ENCODE peak calls at places on chromosomes 12 and 14, in eight cellular contexts. G is Peyer's patch, H is cardiac fibroblast, U is BE2C, Q is HCT116, P is thoracic aorta, C is GM12865, B is neural progenitor cell. V is an unnamed sample.
A peak's percentile ranks its signal among the peaks of the same experiment; 100 is the strongest.

GRCh38 chr12:40253936-40254335 is 29.1 kb downstream of the LRRK2 start:
- DNase-seq in G (no peak), H (peak; percentile 24), U (no peak), Q (no peak), P (no peak), C (no peak), B (no peak), V (no peak)

GRCh38 chr14:43356984-43357545 is 1150.0 kb downstream of the FSCB start:
- DNase-seq in G (no peak), H (no peak), U (no peak), Q (no peak), P (no peak), C (no peak), B (no peak), V (no peak)

GRCh38 chr14:35898217-35898775 is 72.2 kb downstream of the BRMS1L start:
- DNase-seq in G (no peak), H (no peak), U (no peak), Q (no peak), P (no peak), C (no peak), B (peak; percentile 28), V (no peak)

GRCh38 chr12:57219205-57219992 is 2.8 kb downstream of the NXPH4 start:
- DNase-seq in G (no peak), H (no peak), U (no peak), Q (no peak), P (no peak), C (no peak), B (peak; percentile 80), V (no peak)

GRCh38 chr12:2548095-2548494 is 246.7 kb upstream of the FKBP4 start:
- DNase-seq in G (no peak), H (no peak), U (no peak), Q (no peak), P (no peak), C (no peak), B (no peak), V (no peak)

GRCh38 chr12:817941-818600 is 65.7 kb downstream of the WNK1 start:
- DNase-seq in G (no peak), H (no peak), U (no peak), Q (no peak), P (no peak), C (no peak), B (no peak), V (no peak)

GRCh38 chr12:24960222-24960855 is 11.4 kb upstream of the BCAT1 start:
- DNase-seq in G (peak; percentile 50), H (peak; percentile 66), U (peak; percentile 57), Q (peak; percentile 36), P (no peak), C (peak; percentile 73), B (peak; percentile 61), V (no peak)

GRCh38 chr12:114294303-114294685 is 111.7 kb downstream of the TBX5 start:
- DNase-seq in G (no peak), H (no peak), U (no peak), Q (no peak), P (no peak), C (no peak), B (no peak), V (no peak)

GRCh38 chr14:72303930-72304329 is 371.7 kb downstream of the RGS6 start:
- DNase-seq in G (no peak), H (no peak), U (no peak), Q (no peak), P (no peak), C (no peak), B (no peak), V (no peak)

GRCh38 chr14:76867536-76868452 is 41.6 kb downstream of the LRRC74A start:
- DNase-seq in G (peak; percentile 65), H (no peak), U (no peak), Q (no peak), P (no peak), C (peak; percentile 24), B (no peak), V (no peak)

GRCh38 chr14:32331227-32331597 is 2.1 kb downstream of the AKAP6 start:
- DNase-seq in G (no peak), H (no peak), U (no peak), Q (no peak), P (no peak), C (no peak), B (peak; percentile 75), V (no peak)

GRCh38 chr14:32330356-32331226 is 1.5 kb downstream of the AKAP6 start:
- DNase-seq in G (no peak), H (no peak), U (no peak), Q (no peak), P (no peak), C (no peak), B (peak; percentile 44), V (no peak)

GRCh38 chr14:32329146-32329545 is at the start of gene AKAP6:
- DNase-seq in G (no peak), H (no peak), U (peak; percentile 48), Q (no peak), P (no peak), C (no peak), B (peak; percentile 84), V (no peak)

GRCh38 chr14:32329690-32330290 is 692 bp downstream of the AKAP6 start:
- DNase-seq in G (no peak), H (no peak), U (no peak), Q (no peak), P (no peak), C (no peak), B (no peak), V (no peak)

GRCh38 chr14:32332415-32333116 is 3.5 kb downstream of the AKAP6 start:
- DNase-seq in G (no peak), H (no peak), U (no peak), Q (no peak), P (no peak), C (peak; percentile 24), B (no peak), V (no peak)
- H3K4me3 ChIP-seq in G (no peak overlapping the region), H (no peak overlapping the region), U (no peak overlapping the region), Q (no peak overlapping the region), P (no peak overlapping the region), C (no peak overlapping the region), B (no peak overlapping the region), V (no peak overlapping the region)

GRCh38 chr14:92366237-92366636 is 43.3 kb downstream of the SLC24A4 start:
- DNase-seq in G (no peak), H (no peak), U (no peak), Q (no peak), P (no peak), C (no peak), B (no peak), V (no peak)

GRCh38 chr14:92360666-92361370 is 37.9 kb downstream of the SLC24A4 start:
- DNase-seq in G (no peak), H (no peak), U (no peak), Q (no peak), P (no peak), C (no peak), B (no peak), V (no peak)

GRCh38 chr14:92368001-92368400 is 45.0 kb downstream of the SLC24A4 start:
- DNase-seq in G (no peak), H (no peak), U (no peak), Q (no peak), P (no peak), C (no peak), B (no peak), V (no peak)

DNA sequence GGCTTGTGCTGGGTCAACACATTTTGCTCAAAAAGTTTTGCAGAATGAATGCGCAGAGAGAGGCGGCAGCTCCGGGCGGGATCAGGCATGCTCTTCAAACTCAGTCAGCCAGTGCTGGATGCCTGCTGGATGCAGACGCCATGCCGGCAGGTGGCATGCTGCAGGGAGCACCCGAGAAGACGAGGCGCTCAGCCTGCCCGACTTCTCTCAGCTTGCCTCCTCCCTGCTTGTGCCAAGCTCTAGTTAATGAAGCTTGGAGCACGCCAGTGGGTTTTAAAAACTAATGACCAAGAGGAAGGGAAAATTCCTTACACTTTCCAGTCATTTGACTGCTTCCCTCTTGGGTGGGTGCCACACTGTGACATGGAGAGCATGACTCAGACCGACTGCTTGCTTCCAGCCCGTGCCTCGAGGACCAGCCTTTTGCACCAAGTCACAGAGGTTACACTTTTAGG is 39.8 kb downstream of the SLC24A4 start:
- DNase-seq in G (no peak), H (peak; percentile 19), U (no peak), Q (no peak), P (peak; percentile 38), C (no peak), B (no peak), V (no peak)
- TF ChIP-seq CTCF in G (no peak), H (no peak), U (no peak), Q (no peak), P (no peak), C (no peak), B (no peak), V (no peak)

GRCh38 chr12:118187746-118188390 is 51.9 kb downstream of the PEBP1 start:
- DNase-seq in G (no peak), H (no peak), U (no peak), Q (no peak), P (no peak), C (no peak), B (no peak), V (no peak)

GRCh38 chr12:118190266-118190665 is 54.3 kb downstream of the PEBP1 start:
- DNase-seq in G (no peak), H (peak; percentile 43), U (peak; percentile 15), Q (no peak), P (no peak), C (no peak), B (peak; percentile 7), V (no peak)

GRCh38 chr12:118193477-118193876 is 57.6 kb downstream of the PEBP1 start:
- DNase-seq in G (no peak), H (no peak), U (no peak), Q (no peak), P (no peak), C (no peak), B (no peak), V (no peak)

GRCh38 chr12:118188690-118189371 is 52.9 kb downstream of the PEBP1 start:
- DNase-seq in G (no peak), H (peak; percentile 79), U (no peak), Q (no peak), P (no peak), C (no peak), B (no peak), V (no peak)

GRCh38 chr12:118189761-118190181 is 53.8 kb downstream of the PEBP1 start:
- DNase-seq in G (no peak), H (peak; percentile 66), U (peak; percentile 63), Q (no peak), P (no peak), C (no peak), B (peak; percentile 59), V (peak; percentile 19)
- H3K4me3 ChIP-seq in G (no peak overlapping the region), H (peak overlapping the region; percentile 45), U (peak overlapping the region; percentile 54), Q (no peak overlapping the region), P (peak overlapping the region; percentile 72), C (no peak overlapping the region), B (no peak overlapping the region), V (peak overlapping the region; percentile 64)

DNA sequence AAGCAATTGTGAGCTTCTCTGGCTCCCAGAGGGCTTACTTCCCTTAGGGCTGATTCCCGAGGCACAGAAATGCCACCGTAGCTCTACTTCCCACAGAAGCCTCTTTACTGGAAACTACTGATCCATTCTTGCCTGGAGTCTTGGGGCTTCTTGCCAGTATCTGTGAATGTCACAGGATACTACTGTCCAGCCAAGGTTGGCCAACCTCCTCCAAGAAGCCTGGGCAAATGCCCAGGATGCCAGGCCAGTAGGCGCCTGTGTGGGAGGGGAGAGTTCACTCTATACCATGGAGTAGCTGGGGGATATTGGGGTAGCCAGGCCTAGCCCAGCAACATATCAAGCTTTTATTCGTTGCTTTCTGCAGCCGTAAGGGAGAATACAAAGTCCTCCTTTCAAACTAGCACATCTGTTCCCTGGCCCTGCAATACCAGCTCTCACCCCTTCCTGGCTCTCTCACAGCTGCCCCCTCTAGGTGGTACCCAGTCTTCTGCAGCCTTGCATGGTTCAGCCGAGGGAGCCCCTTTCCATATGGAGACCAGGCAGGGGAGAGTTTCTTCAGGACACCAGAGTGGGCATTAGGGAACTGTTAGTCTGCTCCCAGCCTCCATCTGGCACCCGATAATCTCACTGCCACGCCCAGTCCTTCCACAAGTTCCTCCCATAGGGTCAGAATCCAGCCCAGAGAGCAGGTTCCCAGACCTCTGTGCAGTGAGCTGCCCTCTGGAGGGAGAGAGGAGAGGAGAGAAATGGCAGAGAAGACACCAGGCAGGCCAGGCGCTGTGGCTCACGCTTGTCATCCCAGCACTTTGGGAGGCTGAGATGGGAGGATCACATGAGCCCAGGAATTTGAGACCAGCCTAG is 24.3 kb upstream of the PLEK2 start:
- DNase-seq in G (peak; percentile 76), H (no peak), U (no peak), Q (no peak), P (no peak), C (no peak), B (no peak), V (no peak)
- TF ChIP-seq CTCF in G (no peak), H (no peak), U (no peak), Q (peak; percentile 36), P (no peak), C (no peak), B (peak; percentile 23), V (no peak)

V was measured in AG04449.